ENCODE peak calls at places on chromosomes 6 and 20, in nine cellular contexts. One of them, this sample, is unnamed.

GRCh38 chr20:54199721-54200176 is 8.1 kb upstream of the PFDN4 start:
- DNase-seq in heart left ventricle: peak; percentile 75
- DNase-seq in A549: peak; percentile 62
- DNase-seq in adrenal gland: peak; percentile 58
- DNase-seq in endothelial cell of umbilical vein: peak; percentile 77
- DNase-seq in spleen: peak; percentile 86
- DNase-seq in stomach: peak; percentile 81
- DNase-seq in uterus: peak; percentile 70
- DNase-seq in ovary: peak; percentile 36
- DNase-seq in this sample: peak; percentile 77

GRCh38 chr6:13814938-13815575 is 700 bp upstream of the MCUR1 start:
- DNase-seq in heart left ventricle: no peak
- DNase-seq in A549: no peak
- DNase-seq in adrenal gland: no peak
- DNase-seq in endothelial cell of umbilical vein: peak; percentile 27
- DNase-seq in spleen: no peak
- DNase-seq in stomach: no peak
- DNase-seq in uterus: no peak
- DNase-seq in ovary: no peak
- DNase-seq in this sample: no peak

GRCh38 chr20:58019850-58020625 is 208.4 kb downstream of the ANKRD60 start:
- DNase-seq in heart left ventricle: no peak
- DNase-seq in A549: no peak
- DNase-seq in adrenal gland: peak; percentile 4
- DNase-seq in endothelial cell of umbilical vein: no peak
- DNase-seq in spleen: peak; percentile 39
- DNase-seq in stomach: no peak
- DNase-seq in uterus: no peak
- DNase-seq in ovary: no peak
- DNase-seq in this sample: no peak

GRCh38 chr20:49115565-49115964 is 69.5 kb downstream of the CSE1L start:
- DNase-seq in heart left ventricle: no peak
- DNase-seq in A549: no peak
- DNase-seq in adrenal gland: no peak
- DNase-seq in endothelial cell of umbilical vein: no peak
- DNase-seq in spleen: no peak
- DNase-seq in stomach: no peak
- DNase-seq in uterus: no peak
- DNase-seq in ovary: peak; percentile 40
- DNase-seq in this sample: no peak

GRCh38 chr6:72916298-72916697 is 294.4 kb downstream of the KCNQ5 start:
- DNase-seq in heart left ventricle: no peak
- DNase-seq in A549: no peak
- DNase-seq in adrenal gland: no peak
- DNase-seq in endothelial cell of umbilical vein: no peak
- DNase-seq in spleen: no peak
- DNase-seq in stomach: no peak
- DNase-seq in uterus: no peak
- DNase-seq in ovary: no peak
- DNase-seq in this sample: no peak

GRCh38 chr20:15179426-15180190 is 842.2 kb upstream of the FLRT3 start:
- DNase-seq in heart left ventricle: peak; percentile 48
- DNase-seq in A549: no peak
- DNase-seq in adrenal gland: no peak
- DNase-seq in endothelial cell of umbilical vein: no peak
- DNase-seq in spleen: no peak
- DNase-seq in stomach: no peak
- DNase-seq in uterus: no peak
- DNase-seq in ovary: no peak
- DNase-seq in this sample: no peak

GRCh38 chr20:37816003-37816402 is 86.9 kb upstream of the VSTM2L start:
- DNase-seq in heart left ventricle: no peak
- DNase-seq in A549: no peak
- DNase-seq in adrenal gland: no peak
- DNase-seq in endothelial cell of umbilical vein: no peak
- DNase-seq in spleen: no peak
- DNase-seq in stomach: no peak
- DNase-seq in uterus: no peak
- DNase-seq in ovary: no peak
- DNase-seq in this sample: no peak

GRCh38 chr20:1752045-1752444 is 94.5 kb upstream of the SIRPG start:
- DNase-seq in heart left ventricle: no peak
- DNase-seq in A549: no peak
- DNase-seq in adrenal gland: no peak
- DNase-seq in endothelial cell of umbilical vein: no peak
- DNase-seq in spleen: no peak
- DNase-seq in stomach: no peak
- DNase-seq in uterus: no peak
- DNase-seq in ovary: no peak
- DNase-seq in this sample: no peak

GRCh38 chr6:11964729-11965128 is 47.4 kb upstream of the HIVEP1 start:
- DNase-seq in heart left ventricle: no peak
- DNase-seq in A549: no peak
- DNase-seq in adrenal gland: no peak
- DNase-seq in endothelial cell of umbilical vein: no peak
- DNase-seq in spleen: no peak
- DNase-seq in stomach: no peak
- DNase-seq in uterus: no peak
- DNase-seq in ovary: no peak
- DNase-seq in this sample: no peak

GRCh38 chr20:62921119-62921687 is 5.1 kb downstream of the DIDO1 start:
- DNase-seq in heart left ventricle: no peak
- DNase-seq in A549: peak; percentile 82
- DNase-seq in adrenal gland: peak; percentile 74
- DNase-seq in endothelial cell of umbilical vein: peak; percentile 53
- DNase-seq in spleen: no peak
- DNase-seq in stomach: peak; percentile 59
- DNase-seq in uterus: no peak
- DNase-seq in ovary: no peak
- DNase-seq in this sample: peak; percentile 60

GRCh38 chr6:166688901-166689300 is 61.9 kb upstream of the RPS6KA2 start:
- DNase-seq in heart left ventricle: no peak
- DNase-seq in A549: no peak
- DNase-seq in adrenal gland: no peak
- DNase-seq in endothelial cell of umbilical vein: no peak
- DNase-seq in spleen: no peak
- DNase-seq in stomach: no peak
- DNase-seq in uterus: no peak
- DNase-seq in ovary: no peak
- DNase-seq in this sample: no peak

GRCh38 chr6:150068173-150068785 is 642 bp downstream of the ULBP3 start:
- DNase-seq in heart left ventricle: no peak
- DNase-seq in A549: no peak
- DNase-seq in adrenal gland: no peak
- DNase-seq in endothelial cell of umbilical vein: peak; percentile 12
- DNase-seq in spleen: no peak
- DNase-seq in stomach: no peak
- DNase-seq in uterus: no peak
- DNase-seq in ovary: no peak
- DNase-seq in this sample: no peak

GRCh38 chr6:90303037-90303436 is 6.4 kb upstream of the BACH2 start:
- DNase-seq in heart left ventricle: no peak
- DNase-seq in A549: no peak
- DNase-seq in adrenal gland: no peak
- DNase-seq in endothelial cell of umbilical vein: no peak
- DNase-seq in spleen: no peak
- DNase-seq in stomach: no peak
- DNase-seq in uterus: no peak
- DNase-seq in ovary: no peak
- DNase-seq in this sample: no peak

DNA sequence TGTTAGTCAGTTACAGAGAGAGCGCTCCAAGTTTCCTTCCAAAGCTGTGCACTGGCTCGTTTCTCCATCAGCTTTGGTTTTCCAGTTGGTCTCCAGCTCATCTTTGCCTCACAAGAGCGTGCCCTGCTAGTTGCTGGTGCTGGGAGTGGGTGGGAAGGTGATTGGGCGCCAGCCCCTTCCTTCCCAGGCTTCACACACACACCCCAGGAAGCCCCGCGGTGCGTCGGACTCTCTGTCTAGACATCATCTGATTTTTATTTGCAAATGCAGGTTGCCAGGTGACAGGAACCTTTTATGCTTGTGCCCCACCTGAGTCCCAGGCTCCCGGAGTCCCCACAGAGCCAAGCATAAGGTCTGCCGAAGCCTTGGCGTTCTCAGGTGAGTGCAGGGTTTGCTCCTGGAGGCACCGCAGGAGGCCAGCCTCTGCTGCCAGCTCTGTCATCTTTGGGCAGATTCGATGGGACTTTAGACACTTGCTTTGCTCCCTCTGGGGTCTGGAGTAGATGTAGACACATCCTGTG is 7.1 kb downstream of the IRF4 start:
- DNase-seq in heart left ventricle: no peak
- DNase-seq in A549: no peak
- DNase-seq in adrenal gland: no peak
- DNase-seq in endothelial cell of umbilical vein: no peak
- DNase-seq in spleen: no peak
- DNase-seq in stomach: no peak
- DNase-seq in uterus: no peak
- DNase-seq in ovary: no peak
- DNase-seq in this sample: no peak
- TF ChIP-seq POLR2A in heart left ventricle: no peak
- TF ChIP-seq POLR2A in A549: no peak
- TF ChIP-seq POLR2A in adrenal gland: no peak
- TF ChIP-seq POLR2A in endothelial cell of umbilical vein: no peak
- TF ChIP-seq POLR2A in spleen: no peak
- TF ChIP-seq POLR2A in stomach: no peak
- TF ChIP-seq POLR2A in uterus: no peak
- TF ChIP-seq POLR2A in ovary: no peak
- TF ChIP-seq POLR2A in this sample: no peak

GRCh38 chr20:50170549-50171220 is 17.2 kb upstream of the PEDS1 start:
- DNase-seq in heart left ventricle: no peak
- DNase-seq in A549: no peak
- DNase-seq in adrenal gland: no peak
- DNase-seq in endothelial cell of umbilical vein: no peak
- DNase-seq in spleen: no peak
- DNase-seq in stomach: no peak
- DNase-seq in uterus: no peak
- DNase-seq in ovary: no peak
- DNase-seq in this sample: no peak
- H3K27ac ChIP-seq in heart left ventricle: no peak overlapping the region
- H3K27ac ChIP-seq in A549: no peak overlapping the region
- H3K27ac ChIP-seq in adrenal gland: no peak overlapping the region
- H3K27ac ChIP-seq in endothelial cell of umbilical vein: no peak overlapping the region
- H3K27ac ChIP-seq in spleen: no peak overlapping the region
- H3K27ac ChIP-seq in stomach: no peak overlapping the region
- H3K27ac ChIP-seq in uterus: no peak overlapping the region
- H3K27ac ChIP-seq in ovary: no peak overlapping the region
- H3K27ac ChIP-seq in this sample: no peak overlapping the region

GRCh38 chr6:67717281-67717680 is 917.8 kb upstream of the ADGRB3 start:
- DNase-seq in heart left ventricle: no peak
- DNase-seq in A549: no peak
- DNase-seq in adrenal gland: no peak
- DNase-seq in endothelial cell of umbilical vein: no peak
- DNase-seq in spleen: no peak
- DNase-seq in stomach: no peak
- DNase-seq in uterus: no peak
- DNase-seq in ovary: no peak
- DNase-seq in this sample: no peak

GRCh38 chr6:67722861-67723261 is 912.2 kb upstream of the ADGRB3 start:
- DNase-seq in heart left ventricle: peak; percentile 51
- DNase-seq in A549: no peak
- DNase-seq in adrenal gland: no peak
- DNase-seq in endothelial cell of umbilical vein: no peak
- DNase-seq in spleen: peak; percentile 69
- DNase-seq in stomach: no peak
- DNase-seq in uterus: no peak
- DNase-seq in ovary: no peak
- DNase-seq in this sample: no peak
- H3K9me3 ChIP-seq in heart left ventricle: peaks cover 5% of the 10 kb centered on the region
- H3K9me3 ChIP-seq in A549: no peaks in the 10 kb centered on the region
- H3K9me3 ChIP-seq in adrenal gland: no peaks in the 10 kb centered on the region
- H3K9me3 ChIP-seq in endothelial cell of umbilical vein: peaks cover 3% of the 10 kb centered on the region
- H3K9me3 ChIP-seq in spleen: no peaks in the 10 kb centered on the region
- H3K9me3 ChIP-seq in stomach: peaks cover 22% of the 10 kb centered on the region
- H3K9me3 ChIP-seq in uterus: no peaks in the 10 kb centered on the region
- H3K9me3 ChIP-seq in ovary: no peaks in the 10 kb centered on the region
- H3K9me3 ChIP-seq in this sample: no peaks in the 10 kb centered on the region

GRCh38 chr6:30612687-30613248 is 4.3 kb downstream of the PPP1R10 start:
- DNase-seq in heart left ventricle: no peak
- DNase-seq in A549: no peak
- DNase-seq in adrenal gland: no peak
- DNase-seq in endothelial cell of umbilical vein: no peak
- DNase-seq in spleen: no peak
- DNase-seq in stomach: no peak
- DNase-seq in uterus: no peak
- DNase-seq in ovary: no peak
- DNase-seq in this sample: no peak
- TF ChIP-seq POLR2A in heart left ventricle: no peak
- TF ChIP-seq POLR2A in A549: no peak
- TF ChIP-seq POLR2A in adrenal gland: peak; percentile 34
- TF ChIP-seq POLR2A in endothelial cell of umbilical vein: peak; percentile 77
- TF ChIP-seq POLR2A in spleen: no peak
- TF ChIP-seq POLR2A in stomach: no peak
- TF ChIP-seq POLR2A in uterus: no peak
- TF ChIP-seq POLR2A in ovary: no peak
- TF ChIP-seq POLR2A in this sample: peak; percentile 6

GRCh38 chr6:91352878-91353277 is 766.0 kb upstream of the MAP3K7 start:
- DNase-seq in heart left ventricle: no peak
- DNase-seq in A549: no peak
- DNase-seq in adrenal gland: no peak
- DNase-seq in endothelial cell of umbilical vein: no peak
- DNase-seq in spleen: no peak
- DNase-seq in stomach: no peak
- DNase-seq in uterus: peak; percentile 22
- DNase-seq in ovary: no peak
- DNase-seq in this sample: no peak
- H3K27ac ChIP-seq in heart left ventricle: no peak overlapping the region
- H3K27ac ChIP-seq in A549: no peak overlapping the region
- H3K27ac ChIP-seq in adrenal gland: no peak overlapping the region
- H3K27ac ChIP-seq in endothelial cell of umbilical vein: no peak overlapping the region
- H3K27ac ChIP-seq in spleen: no peak overlapping the region
- H3K27ac ChIP-seq in stomach: no peak overlapping the region
- H3K27ac ChIP-seq in uterus: peak overlapping the region; percentile 70
- H3K27ac ChIP-seq in ovary: no peak overlapping the region
- H3K27ac ChIP-seq in this sample: no peak overlapping the region

DNA sequence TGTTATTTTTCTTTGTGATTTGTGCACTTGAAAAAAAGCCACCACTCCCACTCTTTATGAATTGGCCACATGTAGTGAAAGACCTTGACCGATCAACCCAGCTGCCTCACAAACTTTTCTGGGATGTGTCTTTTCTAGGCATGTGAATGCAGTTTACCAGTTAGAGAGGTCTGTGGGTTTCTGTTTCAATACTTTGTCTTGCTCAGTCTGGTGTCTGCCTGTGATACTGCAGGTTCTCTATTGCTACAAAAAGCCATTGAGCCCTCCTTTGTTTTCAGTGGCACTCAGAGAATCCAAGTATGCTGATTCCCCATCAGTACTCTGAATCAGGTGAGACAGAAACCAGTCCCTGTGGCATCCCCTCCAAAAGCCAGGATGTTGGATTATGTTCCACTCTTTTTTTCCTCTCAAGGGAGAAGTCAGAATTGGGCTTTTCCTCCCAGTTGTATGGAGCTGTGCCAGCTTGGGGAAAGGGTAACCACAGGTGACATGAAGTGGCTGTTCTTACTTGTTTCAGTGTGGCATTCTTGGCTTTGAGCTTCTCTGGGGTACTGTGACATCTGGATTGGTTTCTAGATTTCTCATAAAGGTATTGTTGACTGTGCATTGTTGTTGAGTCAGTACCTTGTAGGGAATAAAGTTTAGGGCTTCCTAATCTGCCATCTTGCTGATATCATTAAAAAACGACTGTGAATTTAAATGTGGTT is 26.3 kb upstream of the ZFP64 start:
- DNase-seq in heart left ventricle: no peak
- DNase-seq in A549: no peak
- DNase-seq in adrenal gland: no peak
- DNase-seq in endothelial cell of umbilical vein: no peak
- DNase-seq in spleen: no peak
- DNase-seq in stomach: no peak
- DNase-seq in uterus: no peak
- DNase-seq in ovary: no peak
- DNase-seq in this sample: no peak
- H3K9me3 ChIP-seq in heart left ventricle: peaks cover 21% of the 10 kb centered on the region
- H3K9me3 ChIP-seq in A549: peaks cover 34% of the 10 kb centered on the region
- H3K9me3 ChIP-seq in adrenal gland: no peaks in the 10 kb centered on the region
- H3K9me3 ChIP-seq in endothelial cell of umbilical vein: no peaks in the 10 kb centered on the region
- H3K9me3 ChIP-seq in spleen: peaks cover 10% of the 10 kb centered on the region
- H3K9me3 ChIP-seq in stomach: peaks cover 35% of the 10 kb centered on the region
- H3K9me3 ChIP-seq in uterus: peaks cover 6% of the 10 kb centered on the region
- H3K9me3 ChIP-seq in ovary: peaks cover 3% of the 10 kb centered on the region
- H3K9me3 ChIP-seq in this sample: no peaks in the 10 kb centered on the region

This sample was measured in body of pancreas.